ENCODE peak calls at places on chromosomes 13 and 19, in eight cellular contexts. One of them, this sample, is unnamed.

GRCh38 chr19:2255112-2255845 is 938 bp downstream of the JSRP1 start:
- DNase-seq in mucosa of descending colon: no peak
- DNase-seq in H9: no peak
- DNase-seq in prostate gland: no peak
- DNase-seq in brain microvascular endothelial cell: no peak
- DNase-seq in BJ: no peak
- DNase-seq in IMR-90: no peak
- DNase-seq in natural killer cell: no peak
- DNase-seq in this sample: no peak

GRCh38 chr13:36421447-36421846 is 10.8 kb upstream of the CCNA1 start:
- DNase-seq in H9: no peak
- DNase-seq in brain microvascular endothelial cell: peak
- DNase-seq in mucosa of descending colon: no peak
- DNase-seq in BJ: no peak
- DNase-seq in prostate gland: no peak
- DNase-seq in IMR-90: no peak
- DNase-seq in natural killer cell: no peak
- DNase-seq in this sample: no peak

GRCh38 chr13:71786815-71787214 is 80.2 kb downstream of the DACH1 start:
- DNase-seq in IMR-90: no peak
- DNase-seq in prostate gland: no peak
- DNase-seq in H9: no peak
- DNase-seq in mucosa of descending colon: no peak
- DNase-seq in BJ: no peak
- DNase-seq in natural killer cell: no peak
- DNase-seq in brain microvascular endothelial cell: no peak
- DNase-seq in this sample: no peak

GRCh38 chr19:38079926-38080380 is 144.1 kb downstream of the DPF1 start:
- DNase-seq in IMR-90: peak
- DNase-seq in H9: no peak
- DNase-seq in natural killer cell: no peak
- DNase-seq in BJ: peak
- DNase-seq in mucosa of descending colon: peak
- DNase-seq in prostate gland: peak
- DNase-seq in brain microvascular endothelial cell: peak
- DNase-seq in this sample: no peak

GRCh38 chr13:30748717-30749116 is 13.4 kb downstream of the ALOX5AP start:
- DNase-seq in natural killer cell: no peak
- DNase-seq in mucosa of descending colon: no peak
- DNase-seq in brain microvascular endothelial cell: no peak
- DNase-seq in BJ: no peak
- DNase-seq in H9: no peak
- DNase-seq in prostate gland: no peak
- DNase-seq in IMR-90: no peak
- DNase-seq in this sample: no peak

GRCh38 chr19:54254195-54254906 is 2.7 kb downstream of the LILRB5 start:
- DNase-seq in BJ: no peak
- DNase-seq in IMR-90: no peak
- DNase-seq in prostate gland: no peak
- DNase-seq in brain microvascular endothelial cell: no peak
- DNase-seq in natural killer cell: no peak
- DNase-seq in mucosa of descending colon: no peak
- DNase-seq in H9: peak
- DNase-seq in this sample: no peak

GRCh38 chr13:33799950-33800592 is 17.9 kb upstream of the RFC3 start:
- DNase-seq in natural killer cell: no peak
- DNase-seq in IMR-90: peak
- DNase-seq in prostate gland: no peak
- DNase-seq in BJ: no peak
- DNase-seq in H9: no peak
- DNase-seq in brain microvascular endothelial cell: peak
- DNase-seq in mucosa of descending colon: no peak
- DNase-seq in this sample: no peak

GRCh38 chr13:73481877-73482445 is 423.2 kb downstream of the KLF5 start:
- DNase-seq in mucosa of descending colon: no peak
- DNase-seq in brain microvascular endothelial cell: no peak
- DNase-seq in IMR-90: no peak
- DNase-seq in prostate gland: no peak
- DNase-seq in natural killer cell: no peak
- DNase-seq in H9: no peak
- DNase-seq in BJ: no peak
- DNase-seq in this sample: no peak

GRCh38 chr19:16111909-16112752 is 442 bp downstream of the RAB8A start:
- DNase-seq in BJ: no peak
- DNase-seq in mucosa of descending colon: no peak
- DNase-seq in prostate gland: no peak
- DNase-seq in brain microvascular endothelial cell: no peak
- DNase-seq in H9: no peak
- DNase-seq in natural killer cell: no peak
- DNase-seq in IMR-90: no peak
- DNase-seq in this sample: no peak

DNA sequence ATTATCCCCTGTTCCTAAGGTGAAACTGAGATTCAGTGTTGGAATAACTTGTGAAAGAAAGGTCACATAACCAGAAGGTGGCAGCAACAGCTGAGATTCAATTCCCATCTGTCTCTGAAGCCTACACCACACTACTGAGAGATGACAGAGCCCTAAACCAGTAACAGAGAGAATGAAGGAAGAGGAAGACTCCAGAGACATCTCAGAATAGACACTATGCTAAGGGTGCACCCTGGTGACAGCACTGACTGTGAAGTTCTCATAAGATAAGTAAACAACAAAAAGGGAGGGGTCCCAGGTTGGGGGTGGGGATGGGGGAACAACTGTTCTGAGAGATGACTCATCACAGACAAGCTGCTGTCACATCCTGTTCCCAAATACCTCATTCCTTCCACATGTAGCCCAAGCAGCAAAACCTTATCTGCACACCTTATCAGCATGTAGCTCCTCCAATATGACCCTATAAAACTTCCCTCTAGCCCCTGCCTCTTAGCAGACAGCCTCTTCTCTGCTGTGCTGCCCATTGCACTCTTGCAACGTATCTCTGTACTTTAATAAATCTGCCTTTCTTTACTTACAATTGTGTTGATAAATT is 46.5 kb downstream of the UTP14C start:
- DNase-seq in natural killer cell: no peak
- DNase-seq in prostate gland: no peak
- DNase-seq in mucosa of descending colon: peak
- DNase-seq in brain microvascular endothelial cell: peak
- DNase-seq in BJ: no peak
- DNase-seq in H9: no peak
- DNase-seq in IMR-90: peak
- DNase-seq in this sample: no peak
- TF ChIP-seq CTCF in natural killer cell: no peak
- TF ChIP-seq CTCF in prostate gland: peak
- TF ChIP-seq CTCF in mucosa of descending colon: no peak
- TF ChIP-seq CTCF in brain microvascular endothelial cell: peak
- TF ChIP-seq CTCF in BJ: peak
- TF ChIP-seq CTCF in H9: no peak
- TF ChIP-seq CTCF in IMR-90: peak
- TF ChIP-seq CTCF in this sample: no peak

GRCh38 chr13:27658569-27658968 is 36.9 kb downstream of the POLR1D start:
- DNase-seq in prostate gland: no peak
- DNase-seq in BJ: peak
- DNase-seq in IMR-90: peak
- DNase-seq in brain microvascular endothelial cell: no peak
- DNase-seq in H9: no peak
- DNase-seq in natural killer cell: no peak
- DNase-seq in mucosa of descending colon: no peak
- DNase-seq in this sample: no peak

GRCh38 chr13:27660511-27660910 is 38.8 kb downstream of the POLR1D start:
- DNase-seq in IMR-90: no peak
- DNase-seq in BJ: no peak
- DNase-seq in brain microvascular endothelial cell: no peak
- DNase-seq in natural killer cell: no peak
- DNase-seq in mucosa of descending colon: no peak
- DNase-seq in prostate gland: no peak
- DNase-seq in H9: no peak
- DNase-seq in this sample: no peak

GRCh38 chr13:27654816-27655215 is 33.1 kb downstream of the POLR1D start:
- DNase-seq in IMR-90: no peak
- DNase-seq in H9: no peak
- DNase-seq in BJ: no peak
- DNase-seq in prostate gland: no peak
- DNase-seq in mucosa of descending colon: no peak
- DNase-seq in brain microvascular endothelial cell: no peak
- DNase-seq in natural killer cell: no peak
- DNase-seq in this sample: no peak

GRCh38 chr13:27659466-27659865 is 37.8 kb downstream of the POLR1D start:
- DNase-seq in brain microvascular endothelial cell: no peak
- DNase-seq in BJ: no peak
- DNase-seq in natural killer cell: no peak
- DNase-seq in IMR-90: no peak
- DNase-seq in mucosa of descending colon: no peak
- DNase-seq in H9: no peak
- DNase-seq in prostate gland: no peak
- DNase-seq in this sample: no peak

DNA sequence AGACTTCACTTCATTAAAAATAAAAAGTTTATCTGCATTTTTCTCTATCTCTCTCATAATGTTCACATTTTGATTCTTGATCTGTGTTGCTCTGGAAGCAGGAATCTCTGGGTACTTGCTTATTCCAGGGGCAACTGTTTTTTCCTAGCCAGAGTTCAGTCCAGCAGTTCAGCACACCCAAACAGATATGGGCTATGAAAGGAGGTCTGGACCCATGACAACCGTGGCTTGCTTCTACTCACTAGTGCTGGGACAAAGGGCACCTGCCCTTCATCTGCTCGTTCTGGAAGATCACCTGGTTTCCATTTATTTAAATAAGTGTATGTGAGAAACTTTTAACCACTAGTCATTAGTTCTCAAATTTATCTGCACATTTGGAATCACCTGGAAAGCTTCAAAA is 36.0 kb downstream of the POLR1D start:
- DNase-seq in natural killer cell: no peak
- DNase-seq in IMR-90: no peak
- DNase-seq in brain microvascular endothelial cell: no peak
- DNase-seq in BJ: no peak
- DNase-seq in H9: no peak
- DNase-seq in prostate gland: no peak
- DNase-seq in mucosa of descending colon: no peak
- DNase-seq in this sample: no peak
- TF ChIP-seq CTCF in natural killer cell: no peak
- TF ChIP-seq CTCF in IMR-90: no peak
- TF ChIP-seq CTCF in brain microvascular endothelial cell: no peak
- TF ChIP-seq CTCF in BJ: no peak
- TF ChIP-seq CTCF in H9: no peak
- TF ChIP-seq CTCF in prostate gland: no peak
- TF ChIP-seq CTCF in mucosa of descending colon: no peak
- TF ChIP-seq CTCF in this sample: no peak

DNA sequence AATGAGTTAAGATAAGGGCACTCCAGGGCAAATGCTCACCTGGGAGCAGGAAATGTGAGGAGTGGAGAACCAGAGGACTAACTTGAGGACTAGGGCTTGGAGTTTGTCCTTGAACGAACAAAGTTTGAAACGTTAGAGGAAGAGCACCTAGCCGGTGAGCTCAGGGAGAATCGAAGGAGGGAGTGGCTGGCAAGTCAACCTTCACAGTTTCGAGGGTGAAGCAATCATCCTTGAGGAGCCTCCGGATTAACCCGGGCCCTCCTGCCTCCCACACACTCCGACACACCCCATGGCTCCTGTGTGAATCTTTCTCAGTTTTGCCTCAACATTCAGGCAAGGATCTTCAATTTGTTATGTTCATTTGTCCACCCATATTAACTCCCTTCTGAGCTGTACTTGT is 58.6 kb downstream of the LMO7 start:
- DNase-seq in mucosa of descending colon: no peak
- DNase-seq in H9: no peak
- DNase-seq in brain microvascular endothelial cell: no peak
- DNase-seq in IMR-90: no peak
- DNase-seq in BJ: no peak
- DNase-seq in natural killer cell: no peak
- DNase-seq in prostate gland: no peak
- DNase-seq in this sample: no peak
- TF ChIP-seq CTCF in mucosa of descending colon: no peak
- TF ChIP-seq CTCF in H9: no peak
- TF ChIP-seq CTCF in brain microvascular endothelial cell: no peak
- TF ChIP-seq CTCF in IMR-90: no peak
- TF ChIP-seq CTCF in BJ: no peak
- TF ChIP-seq CTCF in natural killer cell: no peak
- TF ChIP-seq CTCF in prostate gland: no peak
- TF ChIP-seq CTCF in this sample: no peak

GRCh38 chr13:108597943-108598342 is 31.5 kb upstream of the MYO16 start:
- DNase-seq in brain microvascular endothelial cell: peak
- DNase-seq in BJ: no peak
- DNase-seq in mucosa of descending colon: no peak
- DNase-seq in IMR-90: no peak
- DNase-seq in H9: no peak
- DNase-seq in natural killer cell: no peak
- DNase-seq in prostate gland: no peak
- DNase-seq in this sample: no peak

GRCh38 chr13:108595416-108596257 is 33.8 kb upstream of the MYO16 start:
- DNase-seq in brain microvascular endothelial cell: no peak
- DNase-seq in BJ: no peak
- DNase-seq in prostate gland: no peak
- DNase-seq in natural killer cell: no peak
- DNase-seq in H9: no peak
- DNase-seq in IMR-90: no peak
- DNase-seq in mucosa of descending colon: no peak
- DNase-seq in this sample: no peak

DNA sequence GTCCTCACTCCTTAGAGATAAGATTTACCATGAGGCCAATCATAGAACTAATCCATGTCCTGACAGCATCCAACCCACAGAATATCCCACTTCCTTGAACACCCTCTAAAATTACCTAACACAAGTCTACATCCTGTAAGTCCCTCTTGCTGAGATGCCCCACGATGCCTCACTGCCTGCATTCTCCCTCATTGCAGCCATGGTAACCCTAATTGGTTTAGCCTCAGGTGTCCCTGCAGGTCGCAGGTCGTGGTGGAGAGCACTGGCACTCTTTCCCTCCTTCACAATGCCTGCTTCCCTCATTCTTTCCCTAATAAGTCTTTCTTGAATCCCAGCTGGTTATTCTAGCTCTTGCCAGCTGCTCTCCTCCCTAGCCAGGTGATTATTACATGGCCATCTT is 35.3 kb upstream of the MYO16 start:
- DNase-seq in natural killer cell: no peak
- DNase-seq in H9: no peak
- DNase-seq in brain microvascular endothelial cell: no peak
- DNase-seq in BJ: no peak
- DNase-seq in mucosa of descending colon: no peak
- DNase-seq in prostate gland: no peak
- DNase-seq in IMR-90: no peak
- DNase-seq in this sample: no peak
- TF ChIP-seq CTCF in natural killer cell: no peak
- TF ChIP-seq CTCF in H9: no peak
- TF ChIP-seq CTCF in brain microvascular endothelial cell: no peak
- TF ChIP-seq CTCF in BJ: no peak
- TF ChIP-seq CTCF in mucosa of descending colon: no peak
- TF ChIP-seq CTCF in prostate gland: no peak
- TF ChIP-seq CTCF in IMR-90: no peak
- TF ChIP-seq CTCF in this sample: no peak

DNA sequence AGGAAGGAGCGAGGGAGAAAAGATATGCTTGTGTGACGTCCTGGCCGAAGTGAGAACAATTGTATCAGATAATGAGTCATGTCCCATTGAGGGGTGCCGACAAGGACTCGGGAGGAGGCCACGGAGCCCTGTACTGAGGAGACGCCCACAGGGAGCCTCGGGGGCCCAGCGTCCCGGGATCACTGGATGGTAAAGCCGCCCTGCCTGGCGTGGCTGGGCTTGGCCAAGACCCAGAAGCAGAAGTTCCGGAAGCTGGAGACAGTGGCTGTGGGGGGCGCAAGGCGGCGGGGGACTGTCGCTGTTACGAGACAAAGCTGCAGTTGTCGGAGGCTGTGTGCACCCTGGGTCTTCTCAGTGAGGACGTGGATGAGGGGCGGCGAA is 54.2 kb downstream of the MCF2L start:
- DNase-seq in H9: no peak
- DNase-seq in brain microvascular endothelial cell: peak
- DNase-seq in mucosa of descending colon: no peak
- DNase-seq in prostate gland: no peak
- DNase-seq in BJ: no peak
- DNase-seq in IMR-90: no peak
- DNase-seq in natural killer cell: no peak
- DNase-seq in this sample: no peak
- TF ChIP-seq CTCF in H9: no peak
- TF ChIP-seq CTCF in brain microvascular endothelial cell: no peak
- TF ChIP-seq CTCF in mucosa of descending colon: no peak
- TF ChIP-seq CTCF in prostate gland: no peak
- TF ChIP-seq CTCF in BJ: no peak
- TF ChIP-seq CTCF in IMR-90: no peak
- TF ChIP-seq CTCF in natural killer cell: no peak
- TF ChIP-seq CTCF in this sample: no peak

This sample was measured in CD14-positive monocyte.